ENCODE peak calls at places on chromosomes 16 and 17, in eight cellular contexts. N is prostate gland; V is body of pancreas; B is thoracic aorta; T is naive thymus-derived CD4-positive, alpha-beta T cell; A is effector memory CD4-positive, alpha-beta T cell; P is Karpas-422; Z is ascending aorta. L is an unnamed sample.

GRCh38 chr16:11706180-11706742 is 36.4 kb downstream of the TXNDC11 start:
- DNase-seq in N (no peak), V (peak; percentile 59), B (no peak), T (no peak), A (no peak), P (peak; percentile 83), Z (no peak), L (no peak)

GRCh38 chr16:52914428-52914827 is 138.3 kb downstream of the CHD9NB start:
- DNase-seq in N (no peak), V (no peak), B (no peak), T (no peak), A (no peak), P (no peak), Z (no peak), L (no peak)

GRCh38 chr17:27558842-27559505 is 72.0 kb upstream of the LGALS9 start:
- DNase-seq in N (no peak), V (peak; percentile 60), B (no peak), T (no peak), A (no peak), P (no peak), Z (no peak), L (peak; percentile 40)

GRCh38 chr17:4267402-4267801 is 3.6 kb upstream of the ANKFY1 start:
- DNase-seq in N (no peak), V (no peak), B (no peak), T (no peak), A (no peak), P (no peak), Z (no peak), L (no peak)

GRCh38 chr17:78014651-78015050 is 56.1 kb downstream of the TNRC6C start:
- DNase-seq in N (no peak), V (no peak), B (no peak), T (no peak), A (no peak), P (no peak), Z (no peak), L (no peak)

GRCh38 chr17:56699186-56699895 is 105.8 kb downstream of the NOG start:
- DNase-seq in N (peak; percentile 39), V (peak; percentile 53), B (peak; percentile 6), T (no peak), A (no peak), P (no peak), Z (peak; percentile 73), L (peak; percentile 58)

GRCh38 chr17:78000351-78000750 is 41.8 kb downstream of the TNRC6C start:
- DNase-seq in N (no peak), V (no peak), B (no peak), T (no peak), A (no peak), P (no peak), Z (no peak), L (no peak)

GRCh38 chr17:2053380-2054261 is 1.3 kb upstream of the HIC1 start:
- DNase-seq in N (peak; percentile 64), V (peak; percentile 70), B (no peak), T (peak; percentile 71), A (peak; percentile 77), P (peak; percentile 92), Z (peak; percentile 86), L (no peak)

GRCh38 chr16:2842340-2843000 is 12.4 kb downstream of the ZG16B start:
- DNase-seq in N (no peak), V (peak; percentile 55), B (no peak), T (peak; percentile 60), A (peak; percentile 51), P (peak; percentile 58), Z (peak; percentile 68), L (peak; percentile 61)

GRCh38 chr16:20377181-20377580 is 24.7 kb upstream of the UMOD start:
- DNase-seq in N (no peak), V (no peak), B (no peak), T (no peak), A (no peak), P (no peak), Z (no peak), L (no peak)

GRCh38 chr16:70553175-70553574 is 29.6 kb downstream of the SF3B3 start:
- DNase-seq in N (no peak), V (no peak), B (no peak), T (no peak), A (no peak), P (no peak), Z (no peak), L (no peak)

GRCh38 chr17:32869345-32870026 is 7.4 kb downstream of the MYO1D start:
- DNase-seq in N (no peak), V (no peak), B (no peak), T (no peak), A (no peak), P (no peak), Z (peak; percentile 69), L (no peak)

GRCh38 chr16:9134739-9135138 is 43.3 kb downstream of the HAPSTR1 start:
- DNase-seq in N (no peak), V (peak; percentile 62), B (no peak), T (peak; percentile 51), A (peak; percentile 18), P (peak; percentile 79), Z (peak; percentile 65), L (no peak)

GRCh38 chr16:24499193-24499814 is 40.1 kb upstream of the RBBP6 start:
- DNase-seq in N (no peak), V (peak; percentile 21), B (no peak), T (no peak), A (no peak), P (peak; percentile 74), Z (no peak), L (no peak)

GRCh38 chr17:37239690-37240344 is 136.0 kb upstream of the C17orf78 start:
- DNase-seq in N (no peak), V (no peak), B (no peak), T (peak; percentile 6), A (peak; percentile 1), P (peak; percentile 62), Z (no peak), L (no peak)

GRCh38 chr17:1958134-1958881 is 66.8 kb downstream of the RTN4RL1 start:
- DNase-seq in N (no peak), V (no peak), B (no peak), T (no peak), A (no peak), P (no peak), Z (no peak), L (no peak)

GRCh38 chr17:50200447-50201225 is 795 bp downstream of the COL1A1 start:
- DNase-seq in N (peak; percentile 89), V (peak; percentile 93), B (peak; percentile 81), T (peak; percentile 78), A (peak; percentile 69), P (peak; percentile 93), Z (peak; percentile 96), L (peak; percentile 90)

GRCh38 chr17:47172698-47173565 is 16.2 kb downstream of the CDC27 start:
- DNase-seq in N (no peak), V (no peak), B (no peak), T (no peak), A (no peak), P (no peak), Z (no peak), L (no peak)

GRCh38 chr17:16989230-16989952 is 17.5 kb upstream of the TNFRSF13B start:
- DNase-seq in N (no peak), V (no peak), B (no peak), T (peak; percentile 40), A (no peak), P (peak; percentile 51), Z (no peak), L (no peak)
- H3K27ac ChIP-seq in N (no peak overlapping the region), V (no peak overlapping the region), B (no peak overlapping the region), T (peak overlapping the region; percentile 44), A (peak overlapping the region; percentile 29), P (no peak overlapping the region), Z (no peak overlapping the region), L (peak overlapping the region; percentile 28)

GRCh38 chr16:46787909-46788308 is 39.8 kb upstream of the MYLK3 start:
- DNase-seq in N (no peak), V (no peak), B (no peak), T (no peak), A (no peak), P (peak; percentile 85), Z (no peak), L (no peak)

GRCh38 chr16:46789075-46789474 is 40.9 kb upstream of the MYLK3 start:
- DNase-seq in N (no peak), V (no peak), B (no peak), T (no peak), A (no peak), P (peak; percentile 65), Z (no peak), L (no peak)

GRCh38 chr16:46793841-46794240 is 37.1 kb downstream of the C16orf87 start:
- DNase-seq in N (no peak), V (no peak), B (no peak), T (no peak), A (no peak), P (no peak), Z (no peak), L (no peak)

GRCh38 chr16:46789499-46790414 is 41.2 kb downstream of the C16orf87 start:
- DNase-seq in N (peak; percentile 73), V (peak; percentile 88), B (peak; percentile 19), T (peak; percentile 79), A (peak; percentile 78), P (peak; percentile 94), Z (peak; percentile 85), L (peak; percentile 82)

DNA sequence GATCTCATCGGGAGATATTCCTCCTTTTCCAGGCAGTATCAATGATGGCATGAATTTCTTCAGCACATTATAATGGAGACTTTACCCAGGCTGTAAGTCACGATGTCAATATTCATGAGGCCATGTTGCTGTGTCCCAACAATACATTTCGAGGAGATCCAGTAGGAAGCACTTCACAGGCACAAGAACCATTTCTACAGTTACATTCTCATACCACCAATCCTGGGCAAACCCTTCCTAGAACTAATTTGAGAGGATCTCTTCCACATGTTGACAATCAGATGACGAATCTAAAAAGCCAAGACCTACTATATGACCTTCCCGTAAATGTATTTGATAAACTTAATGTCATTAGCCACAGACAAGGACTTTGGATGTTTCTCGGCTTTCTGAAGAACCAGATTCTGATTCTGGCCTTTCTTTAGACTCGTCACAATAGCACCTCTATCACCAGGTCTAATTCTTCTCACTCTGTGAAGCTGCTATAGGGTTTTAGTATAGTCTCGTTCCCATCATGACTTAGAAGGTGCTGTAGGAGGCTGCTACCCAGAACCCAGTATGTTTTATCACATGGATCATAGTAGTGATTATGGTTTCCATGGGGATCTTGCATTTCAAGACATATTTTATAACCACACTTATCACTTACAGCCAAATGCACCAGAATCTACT is 40.2 kb downstream of the C16orf87 start:
- DNase-seq in N (no peak), V (no peak), B (no peak), T (no peak), A (no peak), P (peak; percentile 70), Z (no peak), L (no peak)
- H3K4me3 ChIP-seq in N (no peak overlapping the region), V (no peak overlapping the region), B (peak overlapping the region; percentile 96), T (peak overlapping the region; percentile 79), A (peak overlapping the region; percentile 79), P (peak overlapping the region; percentile 78), Z (peak overlapping the region; percentile 81), L (no peak overlapping the region)

GRCh38 chr17:19937522-19937921 is 40.1 kb downstream of the AKAP10 start:
- DNase-seq in N (no peak), V (no peak), B (no peak), T (no peak), A (no peak), P (no peak), Z (no peak), L (no peak)
- H3K27me3 ChIP-seq in N (no peaks in the 10 kb centered on the region), V (no peaks in the 10 kb centered on the region), B (no peaks in the 10 kb centered on the region), T (no peaks in the 10 kb centered on the region), A (no peaks in the 10 kb centered on the region), P (no peaks in the 10 kb centered on the region), Z (no peaks in the 10 kb centered on the region), L (no peaks in the 10 kb centered on the region)

DNA sequence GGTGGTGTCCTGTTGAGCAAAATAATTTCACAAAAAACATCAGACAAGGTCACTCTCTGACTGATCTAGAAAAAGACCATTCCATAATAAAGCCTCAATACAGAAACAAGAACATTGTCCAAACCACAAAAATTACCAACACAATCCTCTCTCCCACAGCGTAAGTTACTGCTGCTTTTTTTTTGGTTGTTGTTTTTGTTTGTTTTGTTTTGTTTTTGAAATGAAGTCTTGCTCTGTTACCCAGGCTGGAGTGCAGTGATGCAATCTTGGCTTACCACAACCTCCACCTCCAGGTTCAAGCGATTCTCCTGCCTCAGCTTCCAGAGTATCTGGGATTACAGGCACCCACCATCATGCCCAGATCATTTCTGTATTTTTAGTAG is 1.5 kb upstream of the KCTD13 start:
- DNase-seq in N (no peak), V (no peak), B (no peak), T (no peak), A (no peak), P (no peak), Z (no peak), L (no peak)
- H3K27ac ChIP-seq in N (peak overlapping the region; percentile 89), V (peak overlapping the region; percentile 35), B (no peak overlapping the region), T (no peak overlapping the region), A (no peak overlapping the region), P (no peak overlapping the region), Z (peak overlapping the region; percentile 80), L (no peak overlapping the region)

L was measured in lung.